ENCODE peak calls at places on chromosome 18, in five cellular contexts. R, H, A, O and P are unnamed samples.
A peak's percentile ranks its signal among the peaks of the same experiment; 100 is the strongest.

GRCh38 chr18:36672437-36673344 is 156.1 kb downstream of the TPGS2 start:
- DNase-seq in R (no peak), H (no peak), A (no peak), O (no peak), P (no peak)

GRCh38 chr18:6270791-6271216 is 143.9 kb downstream of the L3MBTL4 start:
- DNase-seq in R (no peak), H (no peak), A (no peak), O (no peak), P (no peak)

GRCh38 chr18:75218064-75218463 is 7.5 kb downstream of the TSHZ1 start:
- DNase-seq in R (no peak), H (no peak), A (no peak), O (no peak), P (no peak)

GRCh38 chr18:56221195-56222065 is 417.0 kb downstream of the TXNL1 start:
- DNase-seq in R (no peak), H (no peak), A (no peak), O (no peak), P (no peak)

GRCh38 chr18:61502472-61502871 is 169.2 kb downstream of the CDH20 start:
- DNase-seq in R (peak; percentile 84), H (peak; percentile 82), A (peak; percentile 50), O (peak; percentile 65), P (peak; percentile 28)

GRCh38 chr18:77065221-77065981 is 67.2 kb downstream of the MBP start:
- DNase-seq in R (no peak), H (no peak), A (no peak), O (peak; percentile 59), P (no peak)

GRCh38 chr18:30175061-30175574 is 867.4 kb downstream of the DSC3 start:
- DNase-seq in R (no peak), H (no peak), A (no peak), O (no peak), P (no peak)

GRCh38 chr18:22048932-22049615 is 120.3 kb upstream of the GATA6 start:
- DNase-seq in R (no peak), H (no peak), A (no peak), O (no peak), P (no peak)

GRCh38 chr18:76452357-76452756 is 42.7 kb downstream of the ZNF516 start:
- DNase-seq in R (peak; percentile 35), H (no peak), A (no peak), O (no peak), P (no peak)

DNA sequence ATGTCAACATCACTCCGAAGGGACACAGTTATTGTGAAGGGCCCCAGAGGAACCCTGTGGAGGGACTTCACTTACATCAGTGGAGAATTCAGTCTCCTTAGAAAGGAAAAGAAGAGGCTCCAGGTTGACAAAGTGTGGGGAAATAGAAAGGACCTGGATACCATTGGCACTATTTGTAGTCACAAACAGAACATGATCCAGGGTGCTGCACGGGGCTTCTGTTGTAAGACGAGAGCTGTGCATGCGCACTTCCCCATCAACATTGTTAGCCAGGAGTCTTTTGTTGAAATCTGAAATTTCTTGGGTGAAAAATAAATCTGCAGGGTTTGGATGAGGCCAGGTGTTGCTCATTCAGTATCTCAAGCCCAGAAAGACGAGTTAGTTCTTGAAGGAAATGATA is 2.4 kb upstream of the ALPK2 start:
- DNase-seq in R (no peak), H (no peak), A (no peak), O (no peak), P (no peak)
- H3K4me1 ChIP-seq in R (peaks cover 10% of the 10 kb centered on the region), H (peaks cover 29% of the 10 kb centered on the region), A (peaks cover 6% of the 10 kb centered on the region), O (no peaks in the 10 kb centered on the region), P (no peaks in the 10 kb centered on the region)

GRCh38 chr18:79394438-79395307 is 1.1 kb upstream of the NFATC1 start:
- DNase-seq in R (no peak), H (peak; percentile 68), A (no peak), O (peak; percentile 59), P (no peak)
- H3K27me3 ChIP-seq in R (peaks cover 93% of the 10 kb centered on the region), H (peaks cover 100% of the 10 kb centered on the region), A (peaks cover 53% of the 10 kb centered on the region), O (no peaks in the 10 kb centered on the region), P (peaks cover 71% of the 10 kb centered on the region)

GRCh38 chr18:14970027-14970426 is 222.1 kb downstream of the ANKRD30B start:
- DNase-seq in R (no peak), H (no peak), A (no peak), O (no peak), P (no peak)
- H3K4me1 ChIP-seq in R (no peaks in the 10 kb centered on the region), H (no peaks in the 10 kb centered on the region), A (no peaks in the 10 kb centered on the region), O (peaks cover 31% of the 10 kb centered on the region), P (no peaks in the 10 kb centered on the region)

GRCh38 chr18:79784965-79785770 is 12.6 kb upstream of the KCNG2 start:
- DNase-seq in R (no peak), H (no peak), A (no peak), O (no peak), P (no peak)
- H3K27me3 ChIP-seq in R (peaks cover 35% of the 10 kb centered on the region), H (peaks cover 72% of the 10 kb centered on the region), A (peaks cover 19% of the 10 kb centered on the region), O (peaks cover 15% of the 10 kb centered on the region), P (peaks cover 20% of the 10 kb centered on the region)

GRCh38 chr18:48735856-48736255 is 197.0 kb downstream of the CTIF start:
- DNase-seq in R (no peak), H (no peak), A (no peak), O (no peak), P (no peak)
- H3K4me1 ChIP-seq in R (peaks cover 4% of the 10 kb centered on the region), H (peaks cover 6% of the 10 kb centered on the region), A (peaks cover 5% of the 10 kb centered on the region), O (peaks cover 10% of the 10 kb centered on the region), P (no peaks in the 10 kb centered on the region)

GRCh38 chr18:33107511-33107910 is 333.0 kb downstream of the CCDC178 start:
- DNase-seq in R (no peak), H (no peak), A (no peak), O (no peak), P (no peak)
- H3K27me3 ChIP-seq in R (no peaks in the 10 kb centered on the region), H (no peaks in the 10 kb centered on the region), A (no peaks in the 10 kb centered on the region), O (no peaks in the 10 kb centered on the region), P (no peaks in the 10 kb centered on the region)

GRCh38 chr18:58338961-58339722 is 289.7 kb downstream of the ALPK2 start:
- DNase-seq in R (peak; percentile 84), H (peak; percentile 75), A (peak; percentile 62), O (peak; percentile 73), P (no peak)
- H3K4me1 ChIP-seq in R (peaks cover 78% of the 10 kb centered on the region), H (peaks cover 51% of the 10 kb centered on the region), A (peaks cover 13% of the 10 kb centered on the region), O (peaks cover 15% of the 10 kb centered on the region), P (no peaks in the 10 kb centered on the region)